ENCODE peak calls at places on chromosome 11, in five cellular contexts. S is HCT116, M is GM12878, G is K562, R is HepG2. B is an unnamed sample.

GRCh38 chr11:102831128-102831708 is 12.2 kb downstream of the MMP3 start:
- DNase-seq in G (peak), R (peak), M (no peak), S (no peak), B (peak)

GRCh38 chr11:92227233-92227593 is 2.6 kb downstream of the FAT3 start:
- DNase-seq in R (no peak), S (no peak), M (no peak), G (no peak), B (no peak)

GRCh38 chr11:31387379-31387778 is 17.7 kb downstream of the DNAJC24 start:
- DNase-seq in S (no peak), M (no peak), R (no peak), G (no peak), B (no peak)

GRCh38 chr11:33689089-33689488 is 11.5 kb downstream of the C11orf91 start:
- DNase-seq in S (no peak), G (no peak), R (no peak), M (no peak), B (no peak)

GRCh38 chr11:110147965-110148709 is 54.9 kb downstream of the ZC3H12C start:
- DNase-seq in G (no peak), R (no peak), S (peak), M (no peak), B (no peak)

GRCh38 chr11:66850235-66850587 is 6.7 kb upstream of the LRFN4 start:
- DNase-seq in G (no peak), M (no peak), R (no peak), S (no peak), B (no peak)

GRCh38 chr11:82494988-82495432 is 238.7 kb downstream of the FAM181B start:
- DNase-seq in R (peak), S (no peak), G (no peak), M (no peak), B (peak)

GRCh38 chr11:130847517-130847916 is 68.8 kb downstream of the SNX19 start:
- DNase-seq in M (no peak), G (no peak), S (peak), R (peak), B (no peak)

GRCh38 chr11:64233913-64234839 is at the start of gene VEGFB:
- DNase-seq in G (peak), S (no peak), M (no peak), R (no peak), B (no peak)

GRCh38 chr11:42237701-42238235 is 778.3 kb upstream of the LRRC4C start:
- DNase-seq in M (no peak), S (no peak), R (no peak), G (no peak), B (no peak)

GRCh38 chr11:28529540-28530410 is 421.6 kb downstream of the METTL15 start:
- DNase-seq in S (peak), G (peak), M (no peak), R (peak), B (no peak)

GRCh38 chr11:117807482-117808272 is 10.7 kb upstream of the DSCAML1 start:
- DNase-seq in R (no peak), S (peak), G (peak), M (no peak), B (no peak)

GRCh38 chr11:117334896-117335295 is 7.2 kb downstream of the CEP164 start:
- DNase-seq in R (no peak), M (no peak), G (no peak), S (no peak), B (no peak)

GRCh38 chr11:117097567-117098268 is 510 bp downstream of the SIK3 start:
- DNase-seq in M (no peak), G (peak), S (no peak), R (no peak), B (peak)

GRCh38 chr11:20276661-20277000 is 86.9 kb upstream of the HTATIP2 start:
- DNase-seq in M (no peak), G (no peak), R (no peak), S (no peak), B (no peak)

GRCh38 chr11:15875934-15876333 is 480.4 kb downstream of the SOX6 start:
- DNase-seq in M (no peak), R (no peak), G (no peak), S (no peak), B (no peak)

DNA sequence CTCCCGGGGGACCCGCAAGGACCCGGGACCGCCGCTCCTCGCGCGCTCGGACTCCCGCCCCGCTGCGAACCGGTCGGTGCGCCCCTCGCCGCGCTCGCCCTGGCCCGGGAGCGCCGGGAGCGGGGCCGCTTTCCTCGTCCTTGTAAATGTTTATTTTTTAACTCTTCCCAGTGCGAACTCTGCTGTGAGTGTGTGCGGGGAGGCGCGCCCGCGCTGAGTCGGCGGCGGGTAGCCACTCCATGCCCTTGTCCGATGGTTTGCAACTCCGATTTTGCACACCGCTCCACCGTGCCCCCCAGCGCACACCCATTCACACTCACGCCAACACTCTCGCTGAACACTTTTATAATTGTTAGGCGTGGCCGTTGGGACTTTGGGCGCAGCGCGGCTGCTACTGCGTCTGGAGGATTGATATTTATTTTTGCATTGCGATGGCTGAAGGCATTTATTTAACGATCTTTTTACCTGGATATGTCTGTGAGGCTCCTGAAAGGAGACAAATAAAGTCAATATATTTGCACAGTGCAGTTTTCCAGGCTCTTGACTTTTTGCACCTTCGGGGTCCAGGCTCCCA is 1.0 kb downstream of the C11orf96 start:
- DNase-seq in G (no peak), M (no peak), R (no peak), S (no peak), B (no peak)
- H3K9ac ChIP-seq in G (peak), M (no peak), R (no peak), S (no peak), B (no peak)

GRCh38 chr11:69115586-69116560 is 39.9 kb upstream of the SMIM38 start:
- DNase-seq in G (no peak), R (no peak), S (no peak), M (no peak), B (no peak)
- TF ChIP-seq MAX in G (no peak), R (no peak), S (no peak), M (no peak), B (no peak)

GRCh38 chr11:115707180-115707905 is 203.1 kb upstream of the CADM1 start:
- DNase-seq in S (no peak), G (no peak), M (no peak), R (no peak), B (no peak)
- TF ChIP-seq CEBPB in S (no peak), G (no peak), M (no peak), R (no peak), B (no peak)

DNA sequence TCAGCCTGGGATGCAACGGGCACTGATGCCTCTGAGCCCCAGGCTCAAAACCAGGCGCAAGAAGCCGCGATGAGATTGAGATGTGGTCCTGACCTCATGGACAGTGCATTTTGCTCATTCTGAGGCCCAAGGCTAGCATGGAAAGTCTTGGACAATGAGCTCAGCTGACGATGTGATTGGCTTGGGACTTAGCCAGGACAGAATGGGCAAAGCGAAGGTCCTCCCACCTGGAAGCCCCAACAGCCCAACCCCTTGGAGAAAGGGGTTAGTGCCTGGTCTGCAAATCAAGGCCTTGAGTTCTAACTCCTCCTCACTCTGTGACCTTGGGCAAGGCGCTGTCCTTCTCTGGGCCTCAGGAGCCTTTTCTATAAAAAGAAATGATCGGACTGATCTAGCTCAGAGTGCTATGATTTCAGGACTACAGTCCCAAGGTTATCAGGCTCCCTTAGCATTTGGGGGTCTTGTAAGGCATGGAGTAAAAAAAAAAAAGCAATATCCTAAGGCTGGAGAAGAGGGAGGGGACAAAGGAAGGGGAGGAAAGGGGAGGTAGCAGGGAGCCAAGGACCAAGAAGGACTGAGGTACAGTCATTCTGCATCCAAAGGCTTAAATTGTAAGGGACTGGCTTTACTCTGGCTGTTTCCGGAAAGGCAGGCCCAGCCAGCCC is 2.7 kb downstream of the SLC43A3 start:
- DNase-seq in G (no peak), R (no peak), S (no peak), M (no peak), B (no peak)
- H3K9ac ChIP-seq in G (peak), R (no peak), S (no peak), M (peak), B (no peak)

DNA sequence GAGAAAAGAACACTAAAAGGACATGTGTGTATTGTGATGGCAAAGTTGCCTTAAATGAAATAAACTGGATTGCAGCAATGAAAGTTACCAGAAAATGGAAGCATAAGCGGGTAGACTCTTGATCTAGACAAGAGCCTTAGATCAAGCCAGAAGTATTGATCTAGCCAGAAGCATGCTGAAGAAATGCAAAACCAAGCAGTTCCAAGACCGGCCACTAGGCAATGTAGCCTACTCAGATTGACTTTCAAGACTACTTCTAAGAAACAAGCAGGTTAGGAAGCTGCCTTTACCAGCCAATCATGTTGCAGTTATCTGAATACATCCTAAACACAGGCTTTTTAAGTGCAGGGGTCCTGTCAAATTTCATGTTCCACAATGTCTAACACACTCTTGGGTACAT is 54.6 kb downstream of the KCNA4 start:
- DNase-seq in G (no peak), R (no peak), S (peak), M (no peak), B (peak)
- TF ChIP-seq MAX in G (no peak), R (no peak), S (no peak), M (no peak), B (no peak)

GRCh38 chr11:126748097-126748756 is 252.3 kb downstream of the KIRREL3 start:
- DNase-seq in G (no peak), S (no peak), R (no peak), M (no peak), B (no peak)
- TF ChIP-seq CEBPB in G (no peak), S (no peak), R (no peak), M (no peak), B (no peak)

GRCh38 chr11:8262552-8263108 is 1.0 kb downstream of the LMO1 start:
- DNase-seq in R (no peak), M (no peak), S (no peak), G (no peak), B (peak)
- H3K9ac ChIP-seq in R (no peak), M (no peak), S (no peak), G (no peak), B (peak)